ENCODE peak calls at places on chromosome X, in six cellular contexts. One of them, this sample, is unnamed.

GRCh38 chrX:80648023-80648422 is 161.7 kb downstream of the BRWD3 start:
- DNase-seq in OCI-LY7: peak
- DNase-seq in H9: no peak
- DNase-seq in IMR-90: no peak
- DNase-seq in hepatocyte: peak
- DNase-seq in GM23248: peak
- DNase-seq in this sample: peak

GRCh38 chrX:20432048-20432447 is 165.3 kb upstream of the RPS6KA3 start:
- DNase-seq in OCI-LY7: no peak
- DNase-seq in H9: no peak
- DNase-seq in IMR-90: peak
- DNase-seq in hepatocyte: no peak
- DNase-seq in GM23248: peak
- DNase-seq in this sample: no peak

GRCh38 chrX:17412692-17413091 is 37.7 kb downstream of the NHS start:
- DNase-seq in OCI-LY7: no peak
- DNase-seq in H9: no peak
- DNase-seq in IMR-90: peak
- DNase-seq in hepatocyte: no peak
- DNase-seq in GM23248: peak
- DNase-seq in this sample: no peak

GRCh38 chrX:131675596-131676194 is 131.8 kb downstream of the OR13H1 start:
- DNase-seq in OCI-LY7: peak
- DNase-seq in H9: peak
- DNase-seq in IMR-90: peak
- DNase-seq in hepatocyte: peak
- DNase-seq in GM23248: peak
- DNase-seq in this sample: no peak

GRCh38 chrX:7083468-7084396 is 63.8 kb upstream of the STS start:
- DNase-seq in OCI-LY7: peak
- DNase-seq in H9: no peak
- DNase-seq in IMR-90: peak
- DNase-seq in hepatocyte: no peak
- DNase-seq in GM23248: peak
- DNase-seq in this sample: peak

GRCh38 chrX:34918091-34918736 is 24.4 kb upstream of the FAM47B start:
- DNase-seq in OCI-LY7: no peak
- DNase-seq in H9: no peak
- DNase-seq in IMR-90: peak
- DNase-seq in hepatocyte: peak
- DNase-seq in GM23248: peak
- DNase-seq in this sample: no peak

GRCh38 chrX:72021975-72022374 is 109.7 kb downstream of the RTL5 start:
- DNase-seq in OCI-LY7: peak
- DNase-seq in H9: peak
- DNase-seq in IMR-90: no peak
- DNase-seq in hepatocyte: no peak
- DNase-seq in GM23248: peak
- DNase-seq in this sample: no peak

GRCh38 chrX:69424161-69424560 is 80.0 kb upstream of the NALF2 start:
- DNase-seq in OCI-LY7: peak
- DNase-seq in H9: no peak
- DNase-seq in IMR-90: peak
- DNase-seq in hepatocyte: peak
- DNase-seq in GM23248: peak
- DNase-seq in this sample: peak

GRCh38 chrX:17411189-17411588 is 36.2 kb downstream of the NHS start:
- DNase-seq in OCI-LY7: no peak
- DNase-seq in H9: no peak
- DNase-seq in IMR-90: no peak
- DNase-seq in hepatocyte: no peak
- DNase-seq in GM23248: no peak
- DNase-seq in this sample: no peak

GRCh38 chrX:101759000-101759399 is 99.3 kb upstream of the ARMCX2 start:
- DNase-seq in OCI-LY7: peak
- DNase-seq in H9: peak
- DNase-seq in IMR-90: peak
- DNase-seq in hepatocyte: peak
- DNase-seq in GM23248: peak
- DNase-seq in this sample: peak

GRCh38 chrX:133859860-133860259 is 125.5 kb downstream of the GPC3 start:
- DNase-seq in OCI-LY7: no peak
- DNase-seq in H9: no peak
- DNase-seq in IMR-90: peak
- DNase-seq in hepatocyte: no peak
- DNase-seq in GM23248: peak
- DNase-seq in this sample: no peak

GRCh38 chrX:23365541-23365940 is 30.9 kb downstream of the PTCHD1 start:
- DNase-seq in OCI-LY7: no peak
- DNase-seq in H9: no peak
- DNase-seq in IMR-90: no peak
- DNase-seq in hepatocyte: no peak
- DNase-seq in GM23248: no peak
- DNase-seq in this sample: no peak

GRCh38 chrX:68903111-68903510 is 74.3 kb downstream of the EFNB1 start:
- DNase-seq in OCI-LY7: no peak
- DNase-seq in H9: no peak
- DNase-seq in IMR-90: no peak
- DNase-seq in hepatocyte: no peak
- DNase-seq in GM23248: no peak
- DNase-seq in this sample: no peak

GRCh38 chrX:31213941-31214340 is 142.1 kb upstream of the FTHL17 start:
- DNase-seq in OCI-LY7: peak
- DNase-seq in H9: no peak
- DNase-seq in IMR-90: peak
- DNase-seq in hepatocyte: peak
- DNase-seq in GM23248: peak
- DNase-seq in this sample: peak

GRCh38 chrX:45622538-45622937 is 421.9 kb upstream of the DIPK2B start:
- DNase-seq in OCI-LY7: no peak
- DNase-seq in H9: no peak
- DNase-seq in IMR-90: peak
- DNase-seq in hepatocyte: no peak
- DNase-seq in GM23248: peak
- DNase-seq in this sample: peak

GRCh38 chrX:9873952-9874351 is 87.7 kb downstream of the SHROOM2 start:
- DNase-seq in OCI-LY7: peak
- DNase-seq in H9: peak
- DNase-seq in IMR-90: peak
- DNase-seq in hepatocyte: no peak
- DNase-seq in GM23248: peak
- DNase-seq in this sample: peak

GRCh38 chrX:124529786-124530185 is 183.4 kb downstream of the SH2D1A start:
- DNase-seq in OCI-LY7: no peak
- DNase-seq in H9: no peak
- DNase-seq in IMR-90: no peak
- DNase-seq in hepatocyte: no peak
- DNase-seq in GM23248: no peak
- DNase-seq in this sample: no peak

GRCh38 chrX:21524008-21524407 is 134.1 kb downstream of the KLHL34 start:
- DNase-seq in OCI-LY7: no peak
- DNase-seq in H9: no peak
- DNase-seq in IMR-90: peak
- DNase-seq in hepatocyte: no peak
- DNase-seq in GM23248: peak
- DNase-seq in this sample: no peak

GRCh38 chrX:29237972-29238371 is 650.7 kb downstream of the IL1RAPL1 start:
- DNase-seq in OCI-LY7: no peak
- DNase-seq in H9: no peak
- DNase-seq in IMR-90: peak
- DNase-seq in hepatocyte: no peak
- DNase-seq in GM23248: no peak
- DNase-seq in this sample: no peak

GRCh38 chrX:119647552-119648420 is 41.6 kb upstream of the NKRF start:
- DNase-seq in OCI-LY7: no peak
- DNase-seq in H9: no peak
- DNase-seq in IMR-90: no peak
- DNase-seq in hepatocyte: no peak
- DNase-seq in GM23248: no peak
- DNase-seq in this sample: no peak

GRCh38 chrX:49209434-49210251 is 9.7 kb upstream of the SYP start:
- DNase-seq in OCI-LY7: no peak
- DNase-seq in H9: peak
- DNase-seq in IMR-90: no peak
- DNase-seq in hepatocyte: no peak
- DNase-seq in GM23248: no peak
- DNase-seq in this sample: no peak

GRCh38 chrX:44456685-44457084 is 86.0 kb downstream of the FUNDC1 start:
- DNase-seq in OCI-LY7: no peak
- DNase-seq in H9: no peak
- DNase-seq in IMR-90: no peak
- DNase-seq in hepatocyte: no peak
- DNase-seq in GM23248: no peak
- DNase-seq in this sample: no peak

GRCh38 chrX:54419559-54420302 is 20.5 kb upstream of the TSR2 start:
- DNase-seq in OCI-LY7: no peak
- DNase-seq in H9: no peak
- DNase-seq in IMR-90: no peak
- DNase-seq in hepatocyte: no peak
- DNase-seq in GM23248: no peak
- DNase-seq in this sample: no peak

GRCh38 chrX:54413753-54414152 is 26.5 kb upstream of the TSR2 start:
- DNase-seq in OCI-LY7: no peak
- DNase-seq in H9: no peak
- DNase-seq in IMR-90: no peak
- DNase-seq in hepatocyte: peak
- DNase-seq in GM23248: peak
- DNase-seq in this sample: no peak

GRCh38 chrX:54411732-54412131 is 28.5 kb upstream of the TSR2 start:
- DNase-seq in OCI-LY7: no peak
- DNase-seq in H9: no peak
- DNase-seq in IMR-90: no peak
- DNase-seq in hepatocyte: no peak
- DNase-seq in GM23248: no peak
- DNase-seq in this sample: no peak

GRCh38 chrX:54416965-54417364 is 23.2 kb upstream of the TSR2 start:
- DNase-seq in OCI-LY7: no peak
- DNase-seq in H9: no peak
- DNase-seq in IMR-90: no peak
- DNase-seq in hepatocyte: no peak
- DNase-seq in GM23248: no peak
- DNase-seq in this sample: no peak

GRCh38 chrX:54415534-54416350 is 24.5 kb upstream of the TSR2 start:
- DNase-seq in OCI-LY7: peak
- DNase-seq in H9: peak
- DNase-seq in IMR-90: peak
- DNase-seq in hepatocyte: no peak
- DNase-seq in GM23248: no peak
- DNase-seq in this sample: no peak
- H3K4me2 ChIP-seq in OCI-LY7: no peak
- H3K4me2 ChIP-seq in H9: peak
- H3K4me2 ChIP-seq in IMR-90: no peak
- H3K4me2 ChIP-seq in hepatocyte: peak
- H3K4me2 ChIP-seq in GM23248: no peak
- H3K4me2 ChIP-seq in this sample: no peak

DNA sequence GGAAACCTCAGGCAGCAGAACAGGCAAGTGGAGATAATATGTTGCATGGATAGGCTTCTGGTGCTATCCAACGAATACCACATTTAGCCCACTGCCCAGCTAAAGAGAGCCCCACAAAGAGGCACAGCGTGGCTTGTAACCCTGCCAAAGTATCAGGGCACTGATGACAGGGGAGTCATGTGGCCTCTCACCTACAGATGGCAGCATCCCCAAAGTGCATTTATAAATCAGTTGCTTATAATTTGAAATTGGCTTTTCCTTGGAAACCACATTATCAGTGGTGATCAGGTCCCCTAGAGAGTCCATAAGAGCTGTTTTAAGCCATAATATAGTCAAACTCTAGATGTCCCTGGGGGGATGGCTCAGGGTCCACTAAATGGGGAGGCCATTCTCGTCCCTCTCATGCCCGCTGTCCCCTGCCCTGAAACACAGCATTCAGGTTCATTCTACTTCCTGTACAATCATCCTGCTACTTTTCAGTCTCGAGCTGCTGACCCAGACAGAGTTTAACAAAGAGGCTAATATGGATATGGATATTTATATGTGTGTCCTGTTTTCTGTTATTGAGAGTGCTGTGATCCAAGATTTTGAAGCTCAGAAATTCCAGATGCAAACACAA is 28.6 kb downstream of the SRPX start:
- DNase-seq in OCI-LY7: peak
- DNase-seq in H9: peak
- DNase-seq in IMR-90: peak
- DNase-seq in hepatocyte: no peak
- DNase-seq in GM23248: peak
- DNase-seq in this sample: peak
- H2AFZ ChIP-seq in OCI-LY7: peak
- H2AFZ ChIP-seq in H9: no peak
- H2AFZ ChIP-seq in IMR-90: no peak
- H2AFZ ChIP-seq in hepatocyte: no peak
- H2AFZ ChIP-seq in GM23248: no peak
- H2AFZ ChIP-seq in this sample: no peak

GRCh38 chrX:87409113-87409841 is 108.3 kb upstream of the KLHL4 start:
- DNase-seq in OCI-LY7: no peak
- DNase-seq in H9: no peak
- DNase-seq in IMR-90: peak
- DNase-seq in hepatocyte: peak
- DNase-seq in GM23248: peak
- DNase-seq in this sample: peak
- H3K4me2 ChIP-seq in OCI-LY7: no peak
- H3K4me2 ChIP-seq in H9: no peak
- H3K4me2 ChIP-seq in IMR-90: no peak
- H3K4me2 ChIP-seq in hepatocyte: peak
- H3K4me2 ChIP-seq in GM23248: no peak
- H3K4me2 ChIP-seq in this sample: no peak

GRCh38 chrX:41922694-41923171 is 621 bp downstream of the CASK start:
- DNase-seq in OCI-LY7: peak
- DNase-seq in H9: peak
- DNase-seq in IMR-90: no peak
- DNase-seq in hepatocyte: peak
- DNase-seq in GM23248: peak
- DNase-seq in this sample: peak
- H2AFZ ChIP-seq in OCI-LY7: peak
- H2AFZ ChIP-seq in H9: no peak
- H2AFZ ChIP-seq in IMR-90: peak
- H2AFZ ChIP-seq in hepatocyte: no peak
- H2AFZ ChIP-seq in GM23248: peak
- H2AFZ ChIP-seq in this sample: peak

DNA sequence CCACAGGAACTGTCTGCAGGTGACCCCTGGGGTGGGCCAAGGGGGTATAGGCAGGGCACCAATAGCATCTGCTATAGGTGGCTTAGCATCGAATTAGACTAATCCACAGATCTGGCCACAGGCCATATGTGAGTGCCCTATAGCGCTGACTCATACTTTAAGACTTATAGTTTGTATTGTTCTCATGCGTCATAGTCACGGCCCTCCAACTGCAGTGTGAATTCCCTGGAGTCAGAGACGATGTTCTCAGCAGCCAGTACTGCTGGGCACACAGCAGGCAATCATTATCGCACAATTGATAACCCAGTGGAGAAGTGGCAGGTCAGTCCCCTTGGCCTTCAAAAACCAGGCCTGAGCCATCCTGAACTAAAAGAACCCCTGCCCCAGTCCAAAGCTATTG is 58.1 kb downstream of the ADGRG2 start:
- DNase-seq in OCI-LY7: no peak
- DNase-seq in H9: no peak
- DNase-seq in IMR-90: peak
- DNase-seq in hepatocyte: no peak
- DNase-seq in GM23248: no peak
- DNase-seq in this sample: no peak
- H3K4me2 ChIP-seq in OCI-LY7: no peak
- H3K4me2 ChIP-seq in H9: no peak
- H3K4me2 ChIP-seq in IMR-90: no peak
- H3K4me2 ChIP-seq in hepatocyte: no peak
- H3K4me2 ChIP-seq in GM23248: no peak
- H3K4me2 ChIP-seq in this sample: no peak

GRCh38 chrX:93538575-93538974 is 134.8 kb downstream of the NAP1L3 start:
- DNase-seq in OCI-LY7: no peak
- DNase-seq in H9: no peak
- DNase-seq in IMR-90: no peak
- DNase-seq in hepatocyte: no peak
- DNase-seq in GM23248: peak
- DNase-seq in this sample: no peak
- H2AFZ ChIP-seq in OCI-LY7: no peak
- H2AFZ ChIP-seq in H9: no peak
- H2AFZ ChIP-seq in IMR-90: no peak
- H2AFZ ChIP-seq in hepatocyte: no peak
- H2AFZ ChIP-seq in GM23248: no peak
- H2AFZ ChIP-seq in this sample: no peak